ENCODE peak calls at places on chromosome 4, in nine cellular contexts. F is foreskin fibroblast, Y is mesothelial cell of epicardium, R is spleen, W is cardiac muscle cell, I is BJ, L is HCT116, K is fibroblast of villous mesenchyme, X is AG09309. D is an unnamed sample.
A peak's percentile ranks its signal among the peaks of the same experiment; 100 is the strongest.

GRCh38 chr4:73998040-73999011 is at the start of gene CXCL5:
- DNase-seq in F (peak; percentile 77), Y (no peak), R (peak; percentile 76), W (peak; percentile 28), I (no peak), L (no peak), K (peak; percentile 42), X (no peak), D (no peak)

GRCh38 chr4:58590714-58591113 is 1480.5 kb upstream of the IGFBP7 start:
- DNase-seq in F (no peak), Y (no peak), R (no peak), W (no peak), I (no peak), L (no peak), K (no peak), X (no peak), D (no peak)

GRCh38 chr4:54231419-54232150 is 2.5 kb downstream of the PDGFRA start:
- DNase-seq in F (peak; percentile 91), Y (no peak), R (no peak), W (peak; percentile 79), I (no peak), L (no peak), K (peak; percentile 76), X (no peak), D (no peak)

GRCh38 chr4:34178476-34178875 is 2065.8 kb downstream of the ARAP2 start:
- DNase-seq in F (no peak), Y (no peak), R (no peak), W (no peak), I (no peak), L (no peak), K (no peak), X (no peak), D (no peak)

GRCh38 chr4:135718019-135718418 is 1516.4 kb upstream of the PABPC4L start:
- DNase-seq in F (no peak), Y (no peak), R (no peak), W (no peak), I (no peak), L (peak; percentile 8), K (no peak), X (no peak), D (no peak)

GRCh38 chr4:162959056-162959455 is 207.6 kb downstream of the NAF1 start:
- DNase-seq in F (no peak), Y (no peak), R (no peak), W (peak; percentile 11), I (no peak), L (peak; percentile 10), K (peak; percentile 6), X (no peak), D (no peak)

GRCh38 chr4:67581208-67581857 is 22.8 kb downstream of the STAP1 start:
- DNase-seq in F (no peak), Y (no peak), R (no peak), W (no peak), I (no peak), L (no peak), K (no peak), X (no peak), D (no peak)

GRCh38 chr4:712093-712492 is 6.5 kb downstream of the PCGF3 start:
- DNase-seq in F (no peak), Y (no peak), R (no peak), W (no peak), I (no peak), L (no peak), K (no peak), X (no peak), D (no peak)

GRCh38 chr4:17809667-17810066 is 890 bp downstream of the DCAF16 start:
- DNase-seq in F (no peak), Y (no peak), R (no peak), W (no peak), I (no peak), L (no peak), K (no peak), X (no peak), D (no peak)

GRCh38 chr4:167100120-167100519 is 134.2 kb downstream of the SPOCK3 start:
- DNase-seq in F (peak; percentile 57), Y (no peak), R (no peak), W (peak; percentile 35), I (no peak), L (no peak), K (peak; percentile 3), X (no peak), D (no peak)

GRCh38 chr4:63717384-63717783 is 691.9 kb downstream of the TECRL start:
- DNase-seq in F (no peak), Y (no peak), R (no peak), W (peak; percentile 11), I (no peak), L (no peak), K (no peak), X (no peak), D (no peak)

GRCh38 chr4:42150653-42151567 is 1.5 kb downstream of the BEND4 start:
- DNase-seq in F (peak; percentile 6), Y (no peak), R (peak; percentile 86), W (peak; percentile 13), I (no peak), L (no peak), K (no peak), X (no peak), D (no peak)

GRCh38 chr4:8086751-8087445 is 71.7 kb downstream of the ABLIM2 start:
- DNase-seq in F (no peak), Y (no peak), R (no peak), W (no peak), I (no peak), L (no peak), K (no peak), X (no peak), D (no peak)

GRCh38 chr4:43587746-43588145 is 695.2 kb downstream of the GRXCR1 start:
- DNase-seq in F (no peak), Y (no peak), R (no peak), W (no peak), I (no peak), L (no peak), K (peak; percentile 3), X (no peak), D (no peak)

GRCh38 chr4:111662496-111662895 is 482.8 kb upstream of the FAM241A start:
- DNase-seq in F (no peak), Y (no peak), R (no peak), W (no peak), I (no peak), L (no peak), K (no peak), X (no peak), D (no peak)

GRCh38 chr4:41723286-41723685 is 25.2 kb downstream of the PHOX2B start:
- DNase-seq in F (no peak), Y (no peak), R (no peak), W (no peak), I (no peak), L (no peak), K (no peak), X (no peak), D (no peak)

GRCh38 chr4:152164561-152164960 is 371.3 kb downstream of the FBXW7 start:
- DNase-seq in F (no peak), Y (no peak), R (no peak), W (no peak), I (no peak), L (no peak), K (no peak), X (no peak), D (no peak)

GRCh38 chr4:177441803-177442622 is at the start of gene AGA:
- DNase-seq in F (peak; percentile 98), Y (peak; percentile 87), R (peak; percentile 99), W (peak; percentile 96), I (peak; percentile 68), L (peak; percentile 86), K (peak; percentile 96), X (peak; percentile 67), D (peak; percentile 94)

GRCh38 chr4:71094201-71094600 is 100.8 kb downstream of the DCK start:
- DNase-seq in F (no peak), Y (no peak), R (no peak), W (no peak), I (no peak), L (no peak), K (no peak), X (no peak), D (no peak)

GRCh38 chr4:109406337-109406931 is 27.2 kb upstream of the SEC24B start:
- DNase-seq in F (peak; percentile 75), Y (no peak), R (no peak), W (peak; percentile 63), I (peak; percentile 11), L (peak; percentile 59), K (peak; percentile 69), X (peak; percentile 38), D (no peak)

GRCh38 chr4:127988638-127989037 is 23.4 kb downstream of the ABHD18 start:
- DNase-seq in F (no peak), Y (no peak), R (no peak), W (no peak), I (no peak), L (no peak), K (no peak), X (no peak), D (no peak)

GRCh38 chr4:127982445-127982844 is 17.2 kb downstream of the ABHD18 start:
- DNase-seq in F (no peak), Y (no peak), R (no peak), W (no peak), I (no peak), L (no peak), K (no peak), X (no peak), D (no peak)

DNA sequence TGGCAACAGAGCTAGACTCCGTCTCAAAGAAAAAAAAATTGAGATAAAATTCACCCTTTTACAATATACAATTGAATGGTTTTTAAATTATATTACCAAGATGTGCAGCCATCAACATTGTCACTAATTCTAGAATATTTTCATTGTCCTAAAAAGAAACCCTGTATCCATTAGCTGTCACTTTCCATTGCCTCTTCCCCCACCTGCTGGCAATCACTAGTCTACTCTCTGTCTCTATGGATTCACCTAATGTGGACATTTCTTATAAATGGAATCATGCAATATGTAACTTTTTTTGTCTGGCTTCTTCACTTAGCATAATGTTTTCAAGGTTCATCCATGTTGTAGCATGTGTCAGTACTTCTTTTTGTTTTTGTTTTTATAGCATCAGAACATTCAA is 20.8 kb downstream of the ABHD18 start:
- DNase-seq in F (no peak), Y (no peak), R (no peak), W (no peak), I (no peak), L (no peak), K (no peak), X (no peak), D (no peak)
- TF ChIP-seq CTCF in F (no peak), Y (no peak), R (no peak), W (no peak), I (no peak), L (peak; percentile 4), K (peak; percentile 20), X (no peak), D (no peak)

GRCh38 chr4:173192375-173193162 is 24.0 kb downstream of the GALNT7 start:
- DNase-seq in F (no peak), Y (no peak), R (no peak), W (no peak), I (no peak), L (no peak), K (no peak), X (no peak), D (no peak)
- TF ChIP-seq CTCF in F (no peak), Y (no peak), R (peak; percentile 11), W (no peak), I (no peak), L (peak; percentile 52), K (peak; percentile 7), X (no peak), D (no peak)

GRCh38 chr4:1758306-1759121 is 34.6 kb upstream of the FGFR3 start:
- DNase-seq in F (no peak), Y (no peak), R (no peak), W (no peak), I (no peak), L (no peak), K (no peak), X (no peak), D (no peak)
- TF ChIP-seq CTCF in F (no peak), Y (no peak), R (no peak), W (no peak), I (no peak), L (no peak), K (no peak), X (no peak), D (no peak)

GRCh38 chr4:56705870-56706400 is 24.8 kb upstream of the HOPX start:
- DNase-seq in F (no peak), Y (no peak), R (no peak), W (no peak), I (no peak), L (no peak), K (no peak), X (no peak), D (no peak)
- TF ChIP-seq CTCF in F (no peak), Y (no peak), R (no peak), W (no peak), I (no peak), L (no peak), K (peak; percentile 5), X (no peak), D (no peak)